ENCODE peak calls at places on chromosomes 13 and 19, in four cellular contexts. One of them, this sample, is unnamed.

GRCh38 chr19:7069042-7069903 is at the start of gene ZNF557:
- DNase-seq in GM19239: peak
- DNase-seq in AG09309: peak
- DNase-seq in fibroblast of lung: peak
- DNase-seq in this sample: peak

GRCh38 chr13:80339841-80340642 is 884 bp downstream of the SPRY2 start:
- DNase-seq in GM19239: no peak
- DNase-seq in AG09309: no peak
- DNase-seq in fibroblast of lung: peak
- DNase-seq in this sample: no peak

GRCh38 chr13:40664100-40665060 is 2.1 kb downstream of the FOXO1 start:
- DNase-seq in GM19239: peak
- DNase-seq in AG09309: no peak
- DNase-seq in fibroblast of lung: peak
- DNase-seq in this sample: no peak

GRCh38 chr19:42529248-42529764 is 1.0 kb upstream of the CEACAM1 start:
- DNase-seq in GM19239: peak
- DNase-seq in AG09309: peak
- DNase-seq in fibroblast of lung: peak
- DNase-seq in this sample: peak

GRCh38 chr19:14497347-14497921 is 1.5 kb upstream of the GIPC1 start:
- DNase-seq in GM19239: no peak
- DNase-seq in AG09309: no peak
- DNase-seq in fibroblast of lung: no peak
- DNase-seq in this sample: no peak

GRCh38 chr19:49567722-49568454 is 12.5 kb downstream of the NOSIP start:
- DNase-seq in GM19239: no peak
- DNase-seq in AG09309: no peak
- DNase-seq in fibroblast of lung: peak
- DNase-seq in this sample: no peak

GRCh38 chr19:48635966-48636858 is 967 bp downstream of the DBP start:
- DNase-seq in GM19239: no peak
- DNase-seq in AG09309: no peak
- DNase-seq in fibroblast of lung: no peak
- DNase-seq in this sample: no peak

GRCh38 chr13:73661687-73662425 is 472.3 kb downstream of the KLF12 start:
- DNase-seq in GM19239: no peak
- DNase-seq in AG09309: no peak
- DNase-seq in fibroblast of lung: no peak
- DNase-seq in this sample: no peak